ENCODE peak calls at places on chromosomes 5 and 9, in four cellular contexts. One of them, this sample, is unnamed.

GRCh38 chr5:132748522-132749000 is 1.3 kb downstream of the CCNI2 start:
- DNase-seq in ovary: no peak
- DNase-seq in stomach: no peak
- DNase-seq in uterus: no peak
- DNase-seq in this sample: no peak

GRCh38 chr5:751496-751895 is 33.0 kb downstream of the ZDHHC11B start:
- DNase-seq in ovary: no peak
- DNase-seq in stomach: no peak
- DNase-seq in uterus: no peak
- DNase-seq in this sample: no peak

GRCh38 chr5:147688965-147689364 is 93.6 kb downstream of the JAKMIP2 start:
- DNase-seq in ovary: peak
- DNase-seq in stomach: peak
- DNase-seq in uterus: peak
- DNase-seq in this sample: no peak

GRCh38 chr5:68464424-68464823 is 248.9 kb downstream of the PIK3R1 start:
- DNase-seq in ovary: no peak
- DNase-seq in stomach: no peak
- DNase-seq in uterus: no peak
- DNase-seq in this sample: peak

GRCh38 chr9:114719290-114719689 is 37.3 kb upstream of the TEX48 start:
- DNase-seq in ovary: no peak
- DNase-seq in stomach: no peak
- DNase-seq in uterus: no peak
- DNase-seq in this sample: no peak

GRCh38 chr9:111029260-111029659 is 9.0 kb downstream of the LPAR1 start:
- DNase-seq in ovary: no peak
- DNase-seq in stomach: no peak
- DNase-seq in uterus: no peak
- DNase-seq in this sample: no peak

GRCh38 chr5:57711471-57711870 is 228.9 kb upstream of the ACTBL2 start:
- DNase-seq in ovary: no peak
- DNase-seq in stomach: no peak
- DNase-seq in uterus: no peak
- DNase-seq in this sample: no peak

GRCh38 chr5:6752782-6753181 is 39.5 kb downstream of the TENT4A start:
- DNase-seq in ovary: no peak
- DNase-seq in stomach: no peak
- DNase-seq in uterus: no peak
- DNase-seq in this sample: no peak

GRCh38 chr5:65172486-65173129 is 309.1 kb downstream of the ADAMTS6 start:
- DNase-seq in ovary: no peak
- DNase-seq in stomach: no peak
- DNase-seq in uterus: no peak
- DNase-seq in this sample: no peak

GRCh38 chr9:93824386-93825294 is 130.5 kb downstream of the BARX1 start:
- DNase-seq in ovary: no peak
- DNase-seq in stomach: no peak
- DNase-seq in uterus: no peak
- DNase-seq in this sample: no peak

GRCh38 chr5:32095261-32095671 is 78.9 kb downstream of the GOLPH3 start:
- DNase-seq in ovary: peak
- DNase-seq in stomach: peak
- DNase-seq in uterus: no peak
- DNase-seq in this sample: no peak

GRCh38 chr9:136846376-136847064 is 2.7 kb upstream of the PHPT1 start:
- DNase-seq in ovary: no peak
- DNase-seq in stomach: no peak
- DNase-seq in uterus: no peak
- DNase-seq in this sample: peak

GRCh38 chr5:57320552-57320951 is 146.7 kb downstream of the GPBP1 start:
- DNase-seq in ovary: no peak
- DNase-seq in stomach: no peak
- DNase-seq in uterus: no peak
- DNase-seq in this sample: no peak

GRCh38 chr5:43520615-43521014 is 5.7 kb upstream of the C5orf34 start:
- DNase-seq in ovary: no peak
- DNase-seq in stomach: no peak
- DNase-seq in uterus: no peak
- DNase-seq in this sample: no peak

GRCh38 chr5:43514471-43514815 is 505 bp downstream of the C5orf34 start:
- DNase-seq in ovary: no peak
- DNase-seq in stomach: no peak
- DNase-seq in uterus: no peak
- DNase-seq in this sample: peak

GRCh38 chr5:43515678-43516048 is 715 bp upstream of the C5orf34 start:
- DNase-seq in ovary: no peak
- DNase-seq in stomach: no peak
- DNase-seq in uterus: no peak
- DNase-seq in this sample: no peak

DNA sequence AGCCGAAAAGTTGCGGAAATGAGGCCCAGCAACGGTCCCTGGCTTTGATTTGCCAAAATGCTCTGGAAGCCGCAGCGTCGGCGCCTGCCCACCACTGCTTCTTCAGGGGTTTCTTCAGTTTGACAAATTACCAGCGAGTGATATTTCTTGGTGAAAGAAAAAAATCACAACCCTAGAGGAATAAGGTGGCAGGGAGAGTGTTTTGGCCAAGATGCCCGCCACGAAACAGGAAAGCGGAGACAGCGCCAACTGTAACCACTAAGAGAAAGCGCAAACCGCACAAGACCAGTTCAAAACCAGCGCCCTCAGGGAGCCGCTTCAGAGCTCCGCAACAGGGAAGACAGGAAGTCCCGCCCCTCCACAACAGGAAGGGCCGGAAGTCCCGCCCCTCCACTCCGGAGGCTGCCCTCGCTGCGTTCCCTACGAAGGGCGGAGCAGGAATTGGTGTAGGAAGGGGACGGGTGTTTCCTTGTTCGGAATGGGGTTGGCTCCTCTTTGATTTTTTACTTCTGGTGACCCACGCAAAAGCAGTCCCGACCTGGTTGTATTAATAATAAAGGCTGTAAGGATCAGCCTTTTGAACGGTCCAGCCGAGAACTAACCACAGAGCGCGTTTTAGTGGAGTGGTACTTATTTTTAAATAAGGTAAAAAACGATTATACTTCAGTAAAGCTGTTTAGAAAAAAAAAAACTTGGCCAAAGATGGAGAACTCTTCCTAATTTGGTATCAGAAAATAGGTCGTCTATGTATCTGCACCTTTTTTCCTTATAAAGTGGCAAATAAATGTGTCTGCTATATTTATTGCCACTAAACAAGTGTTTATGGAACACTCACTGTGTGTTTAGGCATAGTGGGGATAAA is at the start of gene C5orf34:
- DNase-seq in ovary: peak
- DNase-seq in stomach: peak
- DNase-seq in uterus: peak
- DNase-seq in this sample: peak
- TF ChIP-seq POLR2A in ovary: peak
- TF ChIP-seq POLR2A in stomach: peak
- TF ChIP-seq POLR2A in uterus: peak
- TF ChIP-seq POLR2A in this sample: peak

DNA sequence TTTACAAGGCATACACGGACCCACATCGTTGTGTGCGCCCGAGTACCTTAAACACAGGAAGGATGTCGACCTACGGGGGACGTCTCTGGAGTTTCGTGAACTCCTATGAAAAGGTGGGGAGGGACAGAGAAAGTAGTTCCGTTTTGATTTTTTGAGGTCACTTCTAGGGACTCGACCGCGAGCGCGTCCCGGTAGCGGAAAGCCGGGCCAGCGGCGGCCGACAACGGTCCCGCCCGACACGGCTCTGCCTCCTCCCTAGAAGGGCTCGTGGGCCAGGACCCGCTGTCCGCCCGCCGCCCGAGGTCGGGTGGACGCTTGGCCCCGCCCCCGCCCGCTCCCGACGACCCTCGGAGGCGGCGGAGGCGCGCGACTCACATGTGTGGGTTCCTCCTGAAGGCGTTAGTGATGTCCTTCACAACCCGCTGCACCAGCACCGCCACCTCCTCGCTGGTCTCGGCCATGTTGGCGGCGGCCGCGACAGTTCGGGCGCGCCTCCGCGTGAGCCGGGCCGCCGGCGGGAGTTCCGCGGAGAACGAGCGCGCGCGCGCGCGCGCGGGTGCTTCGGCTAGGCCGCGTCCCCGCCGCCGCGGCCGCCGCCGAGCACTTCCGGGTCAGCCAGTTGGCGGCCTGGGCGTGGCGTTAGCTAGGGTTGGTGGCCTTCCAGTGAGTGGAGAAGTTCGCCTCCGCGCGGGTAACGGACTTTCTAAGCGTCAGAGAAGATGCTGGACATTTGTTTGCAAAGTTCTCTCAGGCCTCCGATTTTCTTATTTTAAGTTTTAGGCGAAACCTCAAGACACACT is at the start of gene PTAR1:
- DNase-seq in ovary: peak
- DNase-seq in stomach: peak
- DNase-seq in uterus: peak
- DNase-seq in this sample: peak
- TF ChIP-seq POLR2A in ovary: peak
- TF ChIP-seq POLR2A in stomach: no peak
- TF ChIP-seq POLR2A in uterus: peak
- TF ChIP-seq POLR2A in this sample: peak

DNA sequence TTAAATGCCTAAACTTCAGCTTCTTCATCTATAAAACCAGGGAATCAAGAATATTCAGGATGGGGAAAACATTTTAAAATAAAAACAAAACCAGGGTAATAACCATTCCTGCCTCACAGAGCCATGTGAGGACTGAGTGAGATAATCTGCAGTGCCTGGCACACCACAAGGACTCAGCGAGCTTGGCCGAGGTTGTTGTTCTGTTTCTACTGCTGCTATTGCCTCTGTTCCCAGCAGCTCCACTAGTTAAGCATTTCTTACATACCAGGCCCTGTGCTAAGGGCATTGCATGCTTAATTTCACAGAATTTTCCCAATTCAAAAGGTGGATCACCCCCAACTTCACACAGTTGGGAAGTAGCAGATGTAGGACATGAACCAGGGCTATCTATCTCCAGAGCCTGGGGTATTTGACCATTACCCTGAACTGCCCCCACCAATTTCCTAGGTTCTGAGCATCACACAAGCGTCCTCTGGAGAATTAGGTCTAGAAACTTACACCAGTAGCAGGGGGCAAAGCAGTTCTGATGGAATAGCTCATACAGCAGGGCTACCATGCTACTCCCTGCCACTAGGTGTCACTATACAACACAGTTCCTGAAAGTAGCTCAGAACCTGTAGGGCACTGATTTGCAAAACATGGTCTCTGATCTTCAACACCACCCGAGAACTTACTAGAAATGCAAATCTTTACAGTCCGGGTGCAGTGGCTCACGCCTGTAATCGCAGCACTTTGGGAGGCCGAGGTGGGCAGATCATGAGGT is 74.3 kb downstream of the LRSAM1 start:
- DNase-seq in ovary: no peak
- DNase-seq in stomach: no peak
- DNase-seq in uterus: no peak
- DNase-seq in this sample: peak
- TF ChIP-seq POLR2A in ovary: no peak
- TF ChIP-seq POLR2A in stomach: no peak
- TF ChIP-seq POLR2A in uterus: no peak
- TF ChIP-seq POLR2A in this sample: no peak

GRCh38 chr5:173327948-173328895 is at the start of gene STC2:
- DNase-seq in ovary: no peak
- DNase-seq in stomach: peak
- DNase-seq in uterus: no peak
- DNase-seq in this sample: peak
- TF ChIP-seq POLR2A in ovary: no peak
- TF ChIP-seq POLR2A in stomach: no peak
- TF ChIP-seq POLR2A in uterus: no peak
- TF ChIP-seq POLR2A in this sample: no peak

GRCh38 chr5:176508603-176509002 is 28.6 kb downstream of the RNF44 start:
- DNase-seq in ovary: no peak
- DNase-seq in stomach: no peak
- DNase-seq in uterus: no peak
- DNase-seq in this sample: no peak
- TF ChIP-seq POLR2A in ovary: no peak
- TF ChIP-seq POLR2A in stomach: no peak
- TF ChIP-seq POLR2A in uterus: no peak
- TF ChIP-seq POLR2A in this sample: no peak

GRCh38 chr9:21801683-21802417 is 586 bp upstream of the MTAP start:
- DNase-seq in ovary: peak
- DNase-seq in stomach: peak
- DNase-seq in uterus: peak
- DNase-seq in this sample: peak
- TF ChIP-seq POLR2A in ovary: no peak
- TF ChIP-seq POLR2A in stomach: no peak
- TF ChIP-seq POLR2A in uterus: no peak
- TF ChIP-seq POLR2A in this sample: no peak

This sample was measured in erythroblast.